ENCODE peak calls at places on chromosomes 12 and 14, in nine cellular contexts. One of them, this sample, is unnamed. For H3K4me1, the result is how much of the 10 kb centered on the place peaks cover.

GRCh38 chr14:74613211-74613914 is 1.3 kb upstream of the LTBP2 start:
- DNase-seq in mammary epithelial cell: no peak
- DNase-seq in IMR-90: no peak
- DNase-seq in K562: no peak
- DNase-seq in PC-9: no peak
- DNase-seq in astrocyte: no peak
- DNase-seq in PC-3: no peak
- DNase-seq in MM.1S: no peak
- DNase-seq in HepG2: no peak
- DNase-seq in this sample: no peak

GRCh38 chr12:65742481-65742971 is 81.8 kb upstream of the HMGA2 start:
- DNase-seq in mammary epithelial cell: no peak
- DNase-seq in IMR-90: peak
- DNase-seq in K562: no peak
- DNase-seq in PC-9: no peak
- DNase-seq in astrocyte: peak
- DNase-seq in PC-3: no peak
- DNase-seq in MM.1S: no peak
- DNase-seq in HepG2: no peak
- DNase-seq in this sample: peak

GRCh38 chr12:5073838-5074237 is 30.2 kb downstream of the KCNA5 start:
- DNase-seq in mammary epithelial cell: no peak
- DNase-seq in IMR-90: peak
- DNase-seq in K562: peak
- DNase-seq in PC-9: no peak
- DNase-seq in astrocyte: no peak
- DNase-seq in PC-3: no peak
- DNase-seq in MM.1S: no peak
- DNase-seq in HepG2: no peak
- DNase-seq in this sample: no peak

GRCh38 chr12:77218278-77218677 is 152.9 kb upstream of the E2F7 start:
- DNase-seq in mammary epithelial cell: no peak
- DNase-seq in IMR-90: no peak
- DNase-seq in K562: no peak
- DNase-seq in PC-9: no peak
- DNase-seq in astrocyte: no peak
- DNase-seq in PC-3: no peak
- DNase-seq in MM.1S: no peak
- DNase-seq in HepG2: no peak
- DNase-seq in this sample: no peak

GRCh38 chr12:86264451-86265328 is 8.5 kb upstream of the MGAT4C start:
- DNase-seq in mammary epithelial cell: peak
- DNase-seq in IMR-90: no peak
- DNase-seq in K562: no peak
- DNase-seq in PC-9: peak
- DNase-seq in astrocyte: no peak
- DNase-seq in PC-3: peak
- DNase-seq in MM.1S: no peak
- DNase-seq in HepG2: no peak
- DNase-seq in this sample: peak

GRCh38 chr12:9674226-9674590 is 4.7 kb downstream of the CLEC2D start:
- DNase-seq in mammary epithelial cell: no peak
- DNase-seq in IMR-90: no peak
- DNase-seq in K562: no peak
- DNase-seq in PC-9: no peak
- DNase-seq in astrocyte: no peak
- DNase-seq in PC-3: no peak
- DNase-seq in MM.1S: no peak
- DNase-seq in HepG2: no peak
- DNase-seq in this sample: no peak

GRCh38 chr14:47567273-47567672 is 108.1 kb downstream of the MDGA2 start:
- DNase-seq in mammary epithelial cell: no peak
- DNase-seq in IMR-90: no peak
- DNase-seq in K562: no peak
- DNase-seq in PC-9: no peak
- DNase-seq in astrocyte: no peak
- DNase-seq in PC-3: no peak
- DNase-seq in MM.1S: no peak
- DNase-seq in HepG2: no peak
- DNase-seq in this sample: no peak

GRCh38 chr14:65054471-65055085 is 47.7 kb downstream of the MAX start:
- DNase-seq in mammary epithelial cell: no peak
- DNase-seq in IMR-90: no peak
- DNase-seq in K562: no peak
- DNase-seq in PC-9: no peak
- DNase-seq in astrocyte: no peak
- DNase-seq in PC-3: no peak
- DNase-seq in MM.1S: no peak
- DNase-seq in HepG2: no peak
- DNase-seq in this sample: no peak

GRCh38 chr14:60963761-60964160 is 17.1 kb downstream of the TRMT5 start:
- DNase-seq in mammary epithelial cell: no peak
- DNase-seq in IMR-90: no peak
- DNase-seq in K562: no peak
- DNase-seq in PC-9: no peak
- DNase-seq in astrocyte: no peak
- DNase-seq in PC-3: no peak
- DNase-seq in MM.1S: no peak
- DNase-seq in HepG2: no peak
- DNase-seq in this sample: no peak

GRCh38 chr12:46669720-46670119 is 156.1 kb downstream of the SLC38A4 start:
- DNase-seq in mammary epithelial cell: no peak
- DNase-seq in IMR-90: no peak
- DNase-seq in K562: no peak
- DNase-seq in PC-9: no peak
- DNase-seq in astrocyte: no peak
- DNase-seq in PC-3: no peak
- DNase-seq in MM.1S: no peak
- DNase-seq in HepG2: no peak
- DNase-seq in this sample: no peak

GRCh38 chr14:99604766-99605298 is 825 bp upstream of the CCDC85C start:
- DNase-seq in mammary epithelial cell: peak
- DNase-seq in IMR-90: peak
- DNase-seq in K562: peak
- DNase-seq in PC-9: no peak
- DNase-seq in astrocyte: peak
- DNase-seq in PC-3: peak
- DNase-seq in MM.1S: peak
- DNase-seq in HepG2: no peak
- DNase-seq in this sample: peak

GRCh38 chr12:115572440-115572839 is 705.1 kb downstream of the MED13L start:
- DNase-seq in mammary epithelial cell: peak
- DNase-seq in IMR-90: peak
- DNase-seq in K562: no peak
- DNase-seq in PC-9: no peak
- DNase-seq in astrocyte: no peak
- DNase-seq in PC-3: no peak
- DNase-seq in MM.1S: no peak
- DNase-seq in HepG2: no peak
- DNase-seq in this sample: no peak

GRCh38 chr12:12582895-12583303 is 20.2 kb upstream of the DUSP16 start:
- DNase-seq in mammary epithelial cell: peak
- DNase-seq in IMR-90: peak
- DNase-seq in K562: no peak
- DNase-seq in PC-9: peak
- DNase-seq in astrocyte: peak
- DNase-seq in PC-3: peak
- DNase-seq in MM.1S: no peak
- DNase-seq in HepG2: peak
- DNase-seq in this sample: peak

GRCh38 chr14:64649383-64649998 is 54.7 kb upstream of the PLEKHG3 start:
- DNase-seq in mammary epithelial cell: no peak
- DNase-seq in IMR-90: no peak
- DNase-seq in K562: no peak
- DNase-seq in PC-9: no peak
- DNase-seq in astrocyte: peak
- DNase-seq in PC-3: no peak
- DNase-seq in MM.1S: no peak
- DNase-seq in HepG2: no peak
- DNase-seq in this sample: no peak

GRCh38 chr14:50303744-50304471 is 8.1 kb downstream of the L2HGDH start:
- DNase-seq in mammary epithelial cell: no peak
- DNase-seq in IMR-90: peak
- DNase-seq in K562: peak
- DNase-seq in PC-9: peak
- DNase-seq in astrocyte: peak
- DNase-seq in PC-3: no peak
- DNase-seq in MM.1S: no peak
- DNase-seq in HepG2: peak
- DNase-seq in this sample: peak

GRCh38 chr12:51910168-51910567 is 2.9 kb downstream of the ACVRL1 start:
- DNase-seq in mammary epithelial cell: no peak
- DNase-seq in IMR-90: no peak
- DNase-seq in K562: no peak
- DNase-seq in PC-9: no peak
- DNase-seq in astrocyte: no peak
- DNase-seq in PC-3: no peak
- DNase-seq in MM.1S: no peak
- DNase-seq in HepG2: no peak
- DNase-seq in this sample: no peak

GRCh38 chr14:71739273-71739990 is 192.8 kb upstream of the RGS6 start:
- DNase-seq in mammary epithelial cell: peak
- DNase-seq in IMR-90: peak
- DNase-seq in K562: no peak
- DNase-seq in PC-9: peak
- DNase-seq in astrocyte: no peak
- DNase-seq in PC-3: peak
- DNase-seq in MM.1S: no peak
- DNase-seq in HepG2: peak
- DNase-seq in this sample: peak
- H3K4me2 ChIP-seq in mammary epithelial cell: no peak
- H3K4me2 ChIP-seq in IMR-90: no peak
- H3K4me2 ChIP-seq in K562: no peak
- H3K4me2 ChIP-seq in PC-9: no peak
- H3K4me2 ChIP-seq in astrocyte: no peak
- H3K4me2 ChIP-seq in PC-3: peak
- H3K4me2 ChIP-seq in MM.1S: no peak
- H3K4me2 ChIP-seq in HepG2: no peak
- H3K4me2 ChIP-seq in this sample: peak

GRCh38 chr14:90402009-90402408 is 5.2 kb downstream of the CALM1 start:
- DNase-seq in mammary epithelial cell: no peak
- DNase-seq in IMR-90: no peak
- DNase-seq in K562: no peak
- DNase-seq in PC-9: no peak
- DNase-seq in astrocyte: no peak
- DNase-seq in PC-3: no peak
- DNase-seq in MM.1S: no peak
- DNase-seq in HepG2: no peak
- DNase-seq in this sample: no peak
- H3K4me1 ChIP-seq in mammary epithelial cell: under half
- H3K4me1 ChIP-seq in IMR-90: under half
- H3K4me1 ChIP-seq in K562: under half
- H3K4me1 ChIP-seq in PC-9: under half
- H3K4me1 ChIP-seq in astrocyte: under half
- H3K4me1 ChIP-seq in PC-3: under half
- H3K4me1 ChIP-seq in MM.1S: under half
- H3K4me1 ChIP-seq in HepG2: under half
- H3K4me1 ChIP-seq in this sample: under half

DNA sequence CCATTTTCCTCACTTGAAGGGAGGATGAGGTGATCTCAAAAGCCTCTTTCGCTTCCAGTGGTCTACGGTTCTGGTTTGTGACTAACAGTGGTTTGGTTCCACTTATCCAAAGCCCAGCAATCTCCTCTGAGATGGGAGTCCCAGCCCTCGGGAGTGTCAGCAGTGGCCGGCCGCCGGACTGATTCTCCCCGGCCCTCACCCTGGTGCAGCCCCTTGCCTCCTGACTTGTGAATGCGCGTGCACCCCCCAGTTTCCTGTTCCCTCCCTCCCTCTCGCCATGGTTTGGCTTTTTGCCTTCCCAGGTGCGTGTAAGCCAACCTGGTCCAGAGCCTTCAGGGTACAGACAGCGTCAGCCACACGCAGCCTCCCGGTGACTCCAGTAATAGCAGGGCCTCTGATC is 74.5 kb downstream of the B4GALNT3 start:
- DNase-seq in mammary epithelial cell: no peak
- DNase-seq in IMR-90: no peak
- DNase-seq in K562: no peak
- DNase-seq in PC-9: no peak
- DNase-seq in astrocyte: no peak
- DNase-seq in PC-3: no peak
- DNase-seq in MM.1S: no peak
- DNase-seq in HepG2: no peak
- DNase-seq in this sample: no peak
- TF ChIP-seq CTCF in mammary epithelial cell: no peak
- TF ChIP-seq CTCF in IMR-90: no peak
- TF ChIP-seq CTCF in K562: no peak
- TF ChIP-seq CTCF in PC-9: no peak
- TF ChIP-seq CTCF in astrocyte: no peak
- TF ChIP-seq CTCF in PC-3: no peak
- TF ChIP-seq CTCF in MM.1S: no peak
- TF ChIP-seq CTCF in HepG2: no peak
- TF ChIP-seq CTCF in this sample: no peak

GRCh38 chr14:54175298-54175942 is 218.8 kb upstream of the BMP4 start:
- DNase-seq in mammary epithelial cell: peak
- DNase-seq in IMR-90: peak
- DNase-seq in K562: peak
- DNase-seq in PC-9: peak
- DNase-seq in astrocyte: peak
- DNase-seq in PC-3: peak
- DNase-seq in MM.1S: peak
- DNase-seq in HepG2: peak
- DNase-seq in this sample: peak

GRCh38 chr14:54172114-54172513 is 215.5 kb upstream of the BMP4 start:
- DNase-seq in mammary epithelial cell: no peak
- DNase-seq in IMR-90: no peak
- DNase-seq in K562: no peak
- DNase-seq in PC-9: no peak
- DNase-seq in astrocyte: no peak
- DNase-seq in PC-3: no peak
- DNase-seq in MM.1S: no peak
- DNase-seq in HepG2: no peak
- DNase-seq in this sample: no peak

GRCh38 chr14:54174437-54174836 is 217.8 kb upstream of the BMP4 start:
- DNase-seq in mammary epithelial cell: no peak
- DNase-seq in IMR-90: no peak
- DNase-seq in K562: no peak
- DNase-seq in PC-9: no peak
- DNase-seq in astrocyte: no peak
- DNase-seq in PC-3: no peak
- DNase-seq in MM.1S: no peak
- DNase-seq in HepG2: no peak
- DNase-seq in this sample: no peak

GRCh38 chr14:54172562-54172961 is 215.9 kb upstream of the BMP4 start:
- DNase-seq in mammary epithelial cell: no peak
- DNase-seq in IMR-90: no peak
- DNase-seq in K562: no peak
- DNase-seq in PC-9: no peak
- DNase-seq in astrocyte: no peak
- DNase-seq in PC-3: peak
- DNase-seq in MM.1S: no peak
- DNase-seq in HepG2: no peak
- DNase-seq in this sample: no peak

DNA sequence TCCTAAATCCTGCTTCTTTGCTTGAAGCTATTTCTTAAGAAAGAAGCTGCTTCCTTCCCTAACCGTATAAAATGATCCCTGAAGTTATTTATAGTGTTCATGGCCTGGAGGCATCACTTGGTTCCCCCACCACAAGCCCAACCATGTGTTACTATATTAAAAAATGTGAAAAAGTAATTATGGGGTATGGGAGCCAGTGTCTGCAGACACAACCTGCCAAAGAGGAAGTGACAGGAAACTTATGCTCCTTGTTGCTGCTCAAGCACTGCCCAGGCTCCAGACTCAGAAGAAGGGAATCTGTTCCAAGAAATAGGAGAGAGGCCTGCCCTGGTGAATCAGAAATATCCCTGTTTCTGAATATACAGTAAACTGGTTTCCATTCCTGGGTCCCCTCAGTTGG is 217.2 kb upstream of the BMP4 start:
- DNase-seq in mammary epithelial cell: no peak
- DNase-seq in IMR-90: peak
- DNase-seq in K562: no peak
- DNase-seq in PC-9: peak
- DNase-seq in astrocyte: peak
- DNase-seq in PC-3: peak
- DNase-seq in MM.1S: no peak
- DNase-seq in HepG2: no peak
- DNase-seq in this sample: peak
- H3K4me2 ChIP-seq in mammary epithelial cell: no peak
- H3K4me2 ChIP-seq in IMR-90: no peak
- H3K4me2 ChIP-seq in K562: no peak
- H3K4me2 ChIP-seq in PC-9: no peak
- H3K4me2 ChIP-seq in astrocyte: no peak
- H3K4me2 ChIP-seq in PC-3: no peak
- H3K4me2 ChIP-seq in MM.1S: no peak
- H3K4me2 ChIP-seq in HepG2: no peak
- H3K4me2 ChIP-seq in this sample: no peak

This sample was measured in hepatocyte.